ENCODE peak calls at places on chromosomes 11 and 22, in ten cellular contexts. X is stimulated activated CD8-positive, alpha-beta memory T cell treated with anti-CD3 and anti-CD28 coated beads, Interleukin-15, amount 100 ng/mL, for 24 hours; T is HTR-8/SVneo; K is transverse colon; O is glutamatergic neuron; R is AG04449; F is Calu3; B is COR-L47; I is iris pigment epithelial cell; V is AG09319. C is an unnamed sample.
A peak's percentile ranks its signal among the peaks of the same experiment; 100 is the strongest.

GRCh38 chr22:30183861-30184278 is 62.7 kb downstream of the LIF start:
- DNase-seq in T (peak; percentile 29), F (no peak), V (no peak), K (no peak), O (no peak), X (no peak), B (no peak), R (peak; percentile 62), I (peak; percentile 81), C (no peak)

GRCh38 chr11:133830931-133831907 is 14.1 kb downstream of the SPATA19 start:
- DNase-seq in F (no peak), B (no peak), V (no peak), O (peak; percentile 52), R (no peak), X (no peak), T (no peak), I (no peak), K (no peak), C (no peak)

GRCh38 chr11:45362636-45363035 is 76.5 kb upstream of the SYT13 start:
- DNase-seq in O (no peak), R (no peak), X (no peak), I (no peak), T (no peak), B (no peak), K (no peak), V (no peak), F (no peak), C (no peak)

GRCh38 chr11:64894070-64894811 is 15.8 kb upstream of the EHD1 start:
- DNase-seq in O (peak; percentile 97), K (peak; percentile 95), I (peak; percentile 42), X (peak; percentile 93), F (peak; percentile 93), V (no peak), T (peak; percentile 79), R (no peak), B (peak; percentile 6), C (no peak)

GRCh38 chr11:68371176-68372041 is 59.0 kb downstream of the LRP5 start:
- DNase-seq in T (no peak), F (no peak), I (peak; percentile 36), X (no peak), V (no peak), O (no peak), K (peak; percentile 61), B (no peak), R (no peak), C (no peak)

GRCh38 chr11:82043316-82043715 is 690.3 kb downstream of the FAM181B start:
- DNase-seq in X (no peak), I (no peak), V (no peak), B (no peak), R (no peak), K (no peak), O (no peak), F (no peak), T (no peak), C (no peak)

GRCh38 chr22:24030186-24030702 is 19.1 kb downstream of the CABIN1 start:
- DNase-seq in I (no peak), X (no peak), R (no peak), O (no peak), V (no peak), K (no peak), T (no peak), B (peak; percentile 25), F (no peak), C (no peak)

GRCh38 chr11:126282361-126282741 is 542 bp upstream of the TIRAP start:
- DNase-seq in K (peak; percentile 57), X (no peak), F (no peak), B (peak; percentile 48), T (no peak), I (peak; percentile 59), R (no peak), O (peak; percentile 47), V (no peak), C (no peak)

GRCh38 chr11:119320593-119321524 is 3.9 kb upstream of the MCAM start:
- DNase-seq in X (no peak), V (no peak), R (no peak), I (peak; percentile 86), B (no peak), K (peak; percentile 72), T (no peak), F (peak; percentile 23), O (peak; percentile 66), C (no peak)

GRCh38 chr11:37504925-37505324 is 906.9 kb upstream of the RAG2 start:
- DNase-seq in F (peak; percentile 54), I (peak; percentile 92), R (peak; percentile 73), B (no peak), V (no peak), T (peak; percentile 45), X (no peak), O (no peak), K (no peak), C (no peak)

GRCh38 chr22:22424210-22424800 is 84.2 kb downstream of the ZNF280B start:
- DNase-seq in X (no peak), T (no peak), I (no peak), F (no peak), V (no peak), O (no peak), K (no peak), R (no peak), B (peak; percentile 2), C (no peak)

GRCh38 chr11:19428206-19429001 is 187.7 kb upstream of the E2F8 start:
- DNase-seq in I (no peak), R (no peak), X (no peak), T (no peak), O (no peak), B (no peak), V (no peak), K (no peak), F (no peak), C (no peak)

GRCh38 chr11:43784866-43785265 is 95.8 kb upstream of the ALKBH3 start:
- DNase-seq in B (no peak), I (peak; percentile 42), K (no peak), R (peak; percentile 24), V (no peak), X (no peak), T (no peak), F (no peak), O (no peak), C (no peak)

GRCh38 chr22:27435839-27436581 is 365.5 kb downstream of the MN1 start:
- DNase-seq in I (peak; percentile 59), V (peak; percentile 75), R (no peak), X (no peak), K (peak; percentile 25), T (no peak), F (no peak), B (no peak), O (peak; percentile 69), C (no peak)

GRCh38 chr11:113974741-113975470 is at the start of gene HTR3A:
- DNase-seq in O (peak; percentile 58), T (peak; percentile 39), V (no peak), I (peak; percentile 34), R (no peak), F (peak; percentile 87), K (peak; percentile 53), X (no peak), B (peak; percentile 95), C (no peak)

GRCh38 chr11:12029738-12030363 is 21.4 kb upstream of the DKK3 start:
- DNase-seq in R (no peak), F (no peak), V (no peak), B (no peak), O (no peak), X (no peak), I (no peak), T (no peak), K (no peak), C (no peak)

GRCh38 chr22:46731246-46732040 is 6.6 kb downstream of the CERK start:
- DNase-seq in V (no peak), F (peak; percentile 73), K (peak; percentile 79), O (no peak), B (peak; percentile 88), X (no peak), R (no peak), I (peak; percentile 19), T (no peak), C (no peak)

GRCh38 chr11:64226507-64227051 is 505 bp downstream of the NUDT22 start:
- DNase-seq in X (no peak), R (no peak), K (peak; percentile 82), T (no peak), O (no peak), F (peak; percentile 44), V (no peak), B (peak; percentile 63), I (no peak), C (no peak)

GRCh38 chr11:114040706-114041211 is 18.8 kb upstream of the ZBTB16 start:
- DNase-seq in T (peak; percentile 21), V (no peak), K (peak; percentile 73), O (no peak), X (no peak), I (peak; percentile 86), B (no peak), F (no peak), R (no peak), C (no peak)

GRCh38 chr11:1390603-1391164 is 950 bp downstream of the BRSK2 start:
- DNase-seq in O (peak; percentile 85), T (peak; percentile 32), V (no peak), K (no peak), R (no peak), X (no peak), I (peak; percentile 17), F (no peak), B (no peak), C (no peak)

GRCh38 chr11:113274708-113275582 is 39.4 kb upstream of the TTC12 start:
- DNase-seq in I (peak; percentile 17), X (no peak), T (no peak), V (no peak), K (no peak), B (no peak), R (no peak), F (peak; percentile 11), O (no peak), C (no peak)

GRCh38 chr11:118046051-118046963 is 30.6 kb upstream of the TMPRSS4 start:
- DNase-seq in F (no peak), O (no peak), T (no peak), R (no peak), K (no peak), B (no peak), I (no peak), V (no peak), X (no peak), C (no peak)

GRCh38 chr22:44359496-44360110 is 46.9 kb upstream of the SHISAL1 start:
- DNase-seq in K (no peak), O (peak; percentile 4), V (no peak), F (no peak), T (no peak), X (no peak), R (no peak), I (no peak), B (no peak), C (no peak)

GRCh38 chr11:128582496-128583366 is 4.6 kb downstream of the ETS1 start:
- DNase-seq in V (peak; percentile 74), X (no peak), F (no peak), B (no peak), T (peak; percentile 60), I (peak; percentile 99), R (peak; percentile 89), K (no peak), O (no peak), C (peak; percentile 80)

GRCh38 chr11:1782026-1782696 is 18.4 kb upstream of the CTSD start:
- DNase-seq in V (no peak), T (no peak), B (no peak), R (no peak), O (peak; percentile 13), F (no peak), K (no peak), X (no peak), I (no peak), C (no peak)

GRCh38 chr11:78633516-78634310 is 59.0 kb upstream of the NARS2 start:
- DNase-seq in I (no peak), T (no peak), O (no peak), V (no peak), R (no peak), F (no peak), X (no peak), K (no peak), B (no peak), C (no peak)

GRCh38 chr22:44746836-44747519 is 5.4 kb upstream of the ARHGAP8 start:
- DNase-seq in T (no peak), V (no peak), F (peak; percentile 34), X (no peak), R (no peak), B (no peak), I (no peak), K (peak; percentile 70), O (no peak), C (no peak)

GRCh38 chr22:23256986-23257888 is 76.9 kb downstream of the BCR start:
- DNase-seq in K (peak; percentile 64), F (no peak), I (no peak), R (no peak), V (peak; percentile 19), B (no peak), O (no peak), X (no peak), T (no peak), C (no peak)

C was measured in smooth muscle cell of the brain vasculature.